ENCODE peak calls at places on chromosomes 2 and 18, in five cellular contexts. One of them, this sample, is unnamed.

GRCh38 chr18:10252494-10252893 is 201.9 kb upstream of the APCDD1 start:
- DNase-seq in fibroblast of lung: no peak
- DNase-seq in keratinocyte: no peak
- DNase-seq in neural progenitor cell: no peak
- DNase-seq in endothelial cell of umbilical vein: no peak
- DNase-seq in this sample: no peak

GRCh38 chr2:30217644-30218361 is 13.5 kb upstream of the LBH start:
- DNase-seq in fibroblast of lung: no peak
- DNase-seq in keratinocyte: no peak
- DNase-seq in neural progenitor cell: peak
- DNase-seq in endothelial cell of umbilical vein: no peak
- DNase-seq in this sample: peak

GRCh38 chr2:64213607-64214275 is 69.5 kb upstream of the PELI1 start:
- DNase-seq in fibroblast of lung: no peak
- DNase-seq in keratinocyte: no peak
- DNase-seq in neural progenitor cell: no peak
- DNase-seq in endothelial cell of umbilical vein: no peak
- DNase-seq in this sample: no peak

GRCh38 chr2:221895366-221896121 is 323.4 kb upstream of the EPHA4 start:
- DNase-seq in fibroblast of lung: peak
- DNase-seq in keratinocyte: no peak
- DNase-seq in neural progenitor cell: no peak
- DNase-seq in endothelial cell of umbilical vein: no peak
- DNase-seq in this sample: no peak

GRCh38 chr2:177597759-177598158 is 205.2 kb downstream of the AGPS start:
- DNase-seq in fibroblast of lung: no peak
- DNase-seq in keratinocyte: no peak
- DNase-seq in neural progenitor cell: no peak
- DNase-seq in endothelial cell of umbilical vein: peak
- DNase-seq in this sample: no peak

GRCh38 chr18:58455318-58455950 is 173.5 kb downstream of the ALPK2 start:
- DNase-seq in fibroblast of lung: no peak
- DNase-seq in keratinocyte: no peak
- DNase-seq in neural progenitor cell: no peak
- DNase-seq in endothelial cell of umbilical vein: no peak
- DNase-seq in this sample: no peak

GRCh38 chr2:197097578-197098366 is 171.3 kb upstream of the PGAP1 start:
- DNase-seq in fibroblast of lung: peak
- DNase-seq in keratinocyte: no peak
- DNase-seq in neural progenitor cell: no peak
- DNase-seq in endothelial cell of umbilical vein: no peak
- DNase-seq in this sample: no peak

GRCh38 chr18:51253476-51253875 is 56.0 kb upstream of the MEX3C start:
- DNase-seq in fibroblast of lung: no peak
- DNase-seq in keratinocyte: no peak
- DNase-seq in neural progenitor cell: no peak
- DNase-seq in endothelial cell of umbilical vein: no peak
- DNase-seq in this sample: no peak

GRCh38 chr18:73151086-73151485 is 283.3 kb upstream of the NETO1 start:
- DNase-seq in fibroblast of lung: no peak
- DNase-seq in keratinocyte: no peak
- DNase-seq in neural progenitor cell: no peak
- DNase-seq in endothelial cell of umbilical vein: no peak
- DNase-seq in this sample: no peak

GRCh38 chr18:59837586-59837985 is 62.2 kb upstream of the PMAIP1 start:
- DNase-seq in fibroblast of lung: peak
- DNase-seq in keratinocyte: peak
- DNase-seq in neural progenitor cell: peak
- DNase-seq in endothelial cell of umbilical vein: peak
- DNase-seq in this sample: peak

GRCh38 chr2:25115902-25116301 is 52.5 kb downstream of the POMC start:
- DNase-seq in fibroblast of lung: peak
- DNase-seq in keratinocyte: no peak
- DNase-seq in neural progenitor cell: no peak
- DNase-seq in endothelial cell of umbilical vein: no peak
- DNase-seq in this sample: no peak

GRCh38 chr2:108129636-108130035 is 110.1 kb upstream of the SULT1C3 start:
- DNase-seq in fibroblast of lung: no peak
- DNase-seq in keratinocyte: no peak
- DNase-seq in neural progenitor cell: no peak
- DNase-seq in endothelial cell of umbilical vein: no peak
- DNase-seq in this sample: no peak

GRCh38 chr2:239868556-239869181 is 156.5 kb downstream of the NDUFA10 start:
- DNase-seq in fibroblast of lung: no peak
- DNase-seq in keratinocyte: no peak
- DNase-seq in neural progenitor cell: no peak
- DNase-seq in endothelial cell of umbilical vein: no peak
- DNase-seq in this sample: no peak

GRCh38 chr2:159090514-159091201 is 122.2 kb downstream of the TANC1 start:
- DNase-seq in fibroblast of lung: no peak
- DNase-seq in keratinocyte: no peak
- DNase-seq in neural progenitor cell: no peak
- DNase-seq in endothelial cell of umbilical vein: peak
- DNase-seq in this sample: no peak

GRCh38 chr18:60452424-60452823 is 79.8 kb upstream of the MC4R start:
- DNase-seq in fibroblast of lung: peak
- DNase-seq in keratinocyte: no peak
- DNase-seq in neural progenitor cell: no peak
- DNase-seq in endothelial cell of umbilical vein: no peak
- DNase-seq in this sample: no peak

GRCh38 chr18:5175378-5175777 is 21.7 kb downstream of the AKAIN1 start:
- DNase-seq in fibroblast of lung: no peak
- DNase-seq in keratinocyte: no peak
- DNase-seq in neural progenitor cell: no peak
- DNase-seq in endothelial cell of umbilical vein: no peak
- DNase-seq in this sample: no peak

GRCh38 chr2:235977445-235977844 is 190.7 kb downstream of the GBX2 start:
- DNase-seq in fibroblast of lung: no peak
- DNase-seq in keratinocyte: no peak
- DNase-seq in neural progenitor cell: no peak
- DNase-seq in endothelial cell of umbilical vein: no peak
- DNase-seq in this sample: no peak

GRCh38 chr2:11757101-11757500 is 10.7 kb downstream of the LPIN1 start:
- DNase-seq in fibroblast of lung: no peak
- DNase-seq in keratinocyte: no peak
- DNase-seq in neural progenitor cell: no peak
- DNase-seq in endothelial cell of umbilical vein: no peak
- DNase-seq in this sample: no peak

GRCh38 chr2:11753452-11753885 is 7.0 kb downstream of the LPIN1 start:
- DNase-seq in fibroblast of lung: no peak
- DNase-seq in keratinocyte: no peak
- DNase-seq in neural progenitor cell: no peak
- DNase-seq in endothelial cell of umbilical vein: peak
- DNase-seq in this sample: peak

GRCh38 chr2:11754705-11755026 is 8.2 kb downstream of the LPIN1 start:
- DNase-seq in fibroblast of lung: no peak
- DNase-seq in keratinocyte: no peak
- DNase-seq in neural progenitor cell: no peak
- DNase-seq in endothelial cell of umbilical vein: no peak
- DNase-seq in this sample: no peak

GRCh38 chr2:11752906-11753305 is 6.5 kb downstream of the LPIN1 start:
- DNase-seq in fibroblast of lung: no peak
- DNase-seq in keratinocyte: no peak
- DNase-seq in neural progenitor cell: no peak
- DNase-seq in endothelial cell of umbilical vein: no peak
- DNase-seq in this sample: no peak

GRCh38 chr2:11753886-11754704 is 7.7 kb downstream of the LPIN1 start:
- DNase-seq in fibroblast of lung: peak
- DNase-seq in keratinocyte: no peak
- DNase-seq in neural progenitor cell: no peak
- DNase-seq in endothelial cell of umbilical vein: peak
- DNase-seq in this sample: peak
- TF ChIP-seq EZH2 in fibroblast of lung: no peak
- TF ChIP-seq EZH2 in keratinocyte: no peak
- TF ChIP-seq EZH2 in neural progenitor cell: no peak
- TF ChIP-seq EZH2 in endothelial cell of umbilical vein: no peak
- TF ChIP-seq EZH2 in this sample: no peak

GRCh38 chr2:216279011-216279410 is 93.3 kb downstream of the MARCHF4 start:
- DNase-seq in fibroblast of lung: no peak
- DNase-seq in keratinocyte: no peak
- DNase-seq in neural progenitor cell: no peak
- DNase-seq in endothelial cell of umbilical vein: peak
- DNase-seq in this sample: no peak

GRCh38 chr2:216275890-216276289 is 96.4 kb downstream of the MARCHF4 start:
- DNase-seq in fibroblast of lung: no peak
- DNase-seq in keratinocyte: no peak
- DNase-seq in neural progenitor cell: no peak
- DNase-seq in endothelial cell of umbilical vein: no peak
- DNase-seq in this sample: no peak

GRCh38 chr2:216281881-216282280 is 90.4 kb downstream of the MARCHF4 start:
- DNase-seq in fibroblast of lung: no peak
- DNase-seq in keratinocyte: no peak
- DNase-seq in neural progenitor cell: peak
- DNase-seq in endothelial cell of umbilical vein: no peak
- DNase-seq in this sample: no peak

GRCh38 chr2:216281316-216281715 is 91.0 kb downstream of the MARCHF4 start:
- DNase-seq in fibroblast of lung: no peak
- DNase-seq in keratinocyte: no peak
- DNase-seq in neural progenitor cell: peak
- DNase-seq in endothelial cell of umbilical vein: no peak
- DNase-seq in this sample: no peak

GRCh38 chr2:216279459-216279858 is 92.8 kb downstream of the MARCHF4 start:
- DNase-seq in fibroblast of lung: peak
- DNase-seq in keratinocyte: no peak
- DNase-seq in neural progenitor cell: no peak
- DNase-seq in endothelial cell of umbilical vein: no peak
- DNase-seq in this sample: no peak
- H2AFZ ChIP-seq in fibroblast of lung: no peak
- H2AFZ ChIP-seq in keratinocyte: no peak
- H2AFZ ChIP-seq in neural progenitor cell: no peak
- H2AFZ ChIP-seq in endothelial cell of umbilical vein: no peak
- H2AFZ ChIP-seq in this sample: no peak

GRCh38 chr2:217976301-217976700 is 26.5 kb downstream of the TNS1 start:
- DNase-seq in fibroblast of lung: no peak
- DNase-seq in keratinocyte: no peak
- DNase-seq in neural progenitor cell: no peak
- DNase-seq in endothelial cell of umbilical vein: no peak
- DNase-seq in this sample: no peak

GRCh38 chr2:217980036-217980435 is 22.8 kb downstream of the TNS1 start:
- DNase-seq in fibroblast of lung: no peak
- DNase-seq in keratinocyte: no peak
- DNase-seq in neural progenitor cell: no peak
- DNase-seq in endothelial cell of umbilical vein: no peak
- DNase-seq in this sample: no peak

GRCh38 chr2:217978536-217979150 is 24.2 kb downstream of the TNS1 start:
- DNase-seq in fibroblast of lung: peak
- DNase-seq in keratinocyte: no peak
- DNase-seq in neural progenitor cell: peak
- DNase-seq in endothelial cell of umbilical vein: peak
- DNase-seq in this sample: no peak

GRCh38 chr2:217979151-217979811 is 23.5 kb downstream of the TNS1 start:
- DNase-seq in fibroblast of lung: peak
- DNase-seq in keratinocyte: no peak
- DNase-seq in neural progenitor cell: peak
- DNase-seq in endothelial cell of umbilical vein: peak
- DNase-seq in this sample: no peak

GRCh38 chr2:217977840-217978535 is 24.8 kb downstream of the TNS1 start:
- DNase-seq in fibroblast of lung: no peak
- DNase-seq in keratinocyte: no peak
- DNase-seq in neural progenitor cell: no peak
- DNase-seq in endothelial cell of umbilical vein: no peak
- DNase-seq in this sample: no peak
- TF ChIP-seq EZH2 in fibroblast of lung: no peak
- TF ChIP-seq EZH2 in keratinocyte: no peak
- TF ChIP-seq EZH2 in neural progenitor cell: no peak
- TF ChIP-seq EZH2 in endothelial cell of umbilical vein: no peak
- TF ChIP-seq EZH2 in this sample: no peak

GRCh38 chr2:237279012-237279768 is 134.8 kb downstream of the COL6A3 start:
- DNase-seq in fibroblast of lung: peak
- DNase-seq in keratinocyte: no peak
- DNase-seq in neural progenitor cell: no peak
- DNase-seq in endothelial cell of umbilical vein: no peak
- DNase-seq in this sample: no peak

GRCh38 chr2:237280235-237280634 is 133.7 kb downstream of the COL6A3 start:
- DNase-seq in fibroblast of lung: peak
- DNase-seq in keratinocyte: no peak
- DNase-seq in neural progenitor cell: no peak
- DNase-seq in endothelial cell of umbilical vein: no peak
- DNase-seq in this sample: no peak

GRCh38 chr2:237280937-237281336 is 133.0 kb downstream of the COL6A3 start:
- DNase-seq in fibroblast of lung: no peak
- DNase-seq in keratinocyte: no peak
- DNase-seq in neural progenitor cell: no peak
- DNase-seq in endothelial cell of umbilical vein: no peak
- DNase-seq in this sample: no peak

GRCh38 chr2:237277151-237277550 is 136.8 kb downstream of the COL6A3 start:
- DNase-seq in fibroblast of lung: no peak
- DNase-seq in keratinocyte: no peak
- DNase-seq in neural progenitor cell: no peak
- DNase-seq in endothelial cell of umbilical vein: no peak
- DNase-seq in this sample: no peak

DNA sequence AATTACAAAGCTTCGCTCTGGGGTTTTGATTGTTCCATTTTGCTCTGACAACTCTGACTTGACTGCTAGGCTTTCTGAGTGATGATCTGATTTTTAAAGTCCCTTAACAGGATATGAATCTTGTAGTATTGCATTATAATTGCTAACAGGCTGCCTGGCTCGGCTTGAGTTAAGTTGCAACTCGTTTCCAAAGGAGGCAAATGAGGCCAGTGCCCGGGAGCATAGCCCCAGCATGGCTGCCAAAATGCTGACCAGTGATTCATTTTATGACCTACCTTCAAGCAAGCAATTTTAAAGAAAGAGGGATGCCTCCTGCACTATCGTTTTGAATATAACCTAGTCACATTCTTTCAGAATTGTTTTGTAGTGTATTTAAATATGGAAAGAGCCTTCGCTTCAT is 135.4 kb downstream of the COL6A3 start:
- DNase-seq in fibroblast of lung: peak
- DNase-seq in keratinocyte: no peak
- DNase-seq in neural progenitor cell: no peak
- DNase-seq in endothelial cell of umbilical vein: no peak
- DNase-seq in this sample: no peak
- H2AFZ ChIP-seq in fibroblast of lung: no peak
- H2AFZ ChIP-seq in keratinocyte: no peak
- H2AFZ ChIP-seq in neural progenitor cell: no peak
- H2AFZ ChIP-seq in endothelial cell of umbilical vein: no peak
- H2AFZ ChIP-seq in this sample: no peak

This sample was measured in PC-9.